ENCODE peak calls at places on chromosomes 3 and 15, in six cellular contexts. One of them, this sample, is unnamed.

GRCh38 chr3:3801510-3801841 is 2.2 kb downstream of the LRRN1 start:
- DNase-seq in midbrain: no peak
- DNase-seq in CD4-positive, alpha-beta T cell: no peak
- DNase-seq in endothelial cell: no peak
- DNase-seq in activated CD4-positive, alpha-beta T cell treated with anti-CD3 and anti-CD28 coated beads, Interleukin-2, amount 10 ng/mL, durations not matched to agents 7 days and 5 days: no peak
- DNase-seq in ELF-1: peak; percentile 63
- DNase-seq in this sample: no peak

GRCh38 chr3:22621205-22621809 is 581.8 kb upstream of the UBE2E2 start:
- DNase-seq in ELF-1: no peak
- DNase-seq in endothelial cell: no peak
- DNase-seq in midbrain: no peak
- DNase-seq in CD4-positive, alpha-beta T cell: no peak
- DNase-seq in activated CD4-positive, alpha-beta T cell treated with anti-CD3 and anti-CD28 coated beads, Interleukin-2, amount 10 ng/mL, durations not matched to agents 7 days and 5 days: no peak
- DNase-seq in this sample: no peak

GRCh38 chr3:97823081-97823480 is 1.3 kb downstream of the CRYBG3 start:
- DNase-seq in midbrain: peak; percentile 40
- DNase-seq in ELF-1: no peak
- DNase-seq in endothelial cell: no peak
- DNase-seq in activated CD4-positive, alpha-beta T cell treated with anti-CD3 and anti-CD28 coated beads, Interleukin-2, amount 10 ng/mL, durations not matched to agents 7 days and 5 days: no peak
- DNase-seq in CD4-positive, alpha-beta T cell: no peak
- DNase-seq in this sample: no peak

GRCh38 chr15:84915011-84915958 is 30.8 kb downstream of the SLC28A1 start:
- DNase-seq in endothelial cell: no peak
- DNase-seq in activated CD4-positive, alpha-beta T cell treated with anti-CD3 and anti-CD28 coated beads, Interleukin-2, amount 10 ng/mL, durations not matched to agents 7 days and 5 days: peak; percentile 71
- DNase-seq in ELF-1: peak; percentile 97
- DNase-seq in CD4-positive, alpha-beta T cell: no peak
- DNase-seq in midbrain: peak; percentile 2
- DNase-seq in this sample: peak; percentile 73

GRCh38 chr3:183629546-183630301 is 5.7 kb upstream of the KLHL24 start:
- DNase-seq in CD4-positive, alpha-beta T cell: no peak
- DNase-seq in activated CD4-positive, alpha-beta T cell treated with anti-CD3 and anti-CD28 coated beads, Interleukin-2, amount 10 ng/mL, durations not matched to agents 7 days and 5 days: no peak
- DNase-seq in endothelial cell: no peak
- DNase-seq in midbrain: no peak
- DNase-seq in ELF-1: no peak
- DNase-seq in this sample: no peak

GRCh38 chr3:36871379-36872126 is 73.3 kb downstream of the TRANK1 start:
- DNase-seq in ELF-1: no peak
- DNase-seq in midbrain: no peak
- DNase-seq in endothelial cell: no peak
- DNase-seq in activated CD4-positive, alpha-beta T cell treated with anti-CD3 and anti-CD28 coated beads, Interleukin-2, amount 10 ng/mL, durations not matched to agents 7 days and 5 days: no peak
- DNase-seq in CD4-positive, alpha-beta T cell: no peak
- DNase-seq in this sample: no peak

GRCh38 chr3:177473184-177473583 is 275.9 kb upstream of the TBL1XR1 start:
- DNase-seq in CD4-positive, alpha-beta T cell: no peak
- DNase-seq in midbrain: peak; percentile 16
- DNase-seq in endothelial cell: no peak
- DNase-seq in ELF-1: no peak
- DNase-seq in activated CD4-positive, alpha-beta T cell treated with anti-CD3 and anti-CD28 coated beads, Interleukin-2, amount 10 ng/mL, durations not matched to agents 7 days and 5 days: no peak
- DNase-seq in this sample: no peak

GRCh38 chr3:55491296-55491816 is 4.2 kb upstream of the WNT5A start:
- DNase-seq in midbrain: no peak
- DNase-seq in activated CD4-positive, alpha-beta T cell treated with anti-CD3 and anti-CD28 coated beads, Interleukin-2, amount 10 ng/mL, durations not matched to agents 7 days and 5 days: no peak
- DNase-seq in ELF-1: no peak
- DNase-seq in CD4-positive, alpha-beta T cell: no peak
- DNase-seq in endothelial cell: no peak
- DNase-seq in this sample: peak; percentile 76

GRCh38 chr3:19254784-19255338 is 106.6 kb downstream of the KCNH8 start:
- DNase-seq in ELF-1: no peak
- DNase-seq in endothelial cell: no peak
- DNase-seq in CD4-positive, alpha-beta T cell: no peak
- DNase-seq in midbrain: no peak
- DNase-seq in activated CD4-positive, alpha-beta T cell treated with anti-CD3 and anti-CD28 coated beads, Interleukin-2, amount 10 ng/mL, durations not matched to agents 7 days and 5 days: no peak
- DNase-seq in this sample: no peak

GRCh38 chr15:77525907-77526581 is 105.4 kb downstream of the HMG20A start:
- DNase-seq in activated CD4-positive, alpha-beta T cell treated with anti-CD3 and anti-CD28 coated beads, Interleukin-2, amount 10 ng/mL, durations not matched to agents 7 days and 5 days: no peak
- DNase-seq in CD4-positive, alpha-beta T cell: no peak
- DNase-seq in endothelial cell: no peak
- DNase-seq in ELF-1: no peak
- DNase-seq in midbrain: no peak
- DNase-seq in this sample: no peak

GRCh38 chr3:6799264-6799915 is 61.5 kb upstream of the GRM7 start:
- DNase-seq in activated CD4-positive, alpha-beta T cell treated with anti-CD3 and anti-CD28 coated beads, Interleukin-2, amount 10 ng/mL, durations not matched to agents 7 days and 5 days: peak; percentile 40
- DNase-seq in ELF-1: peak; percentile 4
- DNase-seq in endothelial cell: peak; percentile 41
- DNase-seq in midbrain: peak; percentile 30
- DNase-seq in CD4-positive, alpha-beta T cell: no peak
- DNase-seq in this sample: no peak

GRCh38 chr15:90774731-90775521 is 57.8 kb downstream of the BLM start:
- DNase-seq in CD4-positive, alpha-beta T cell: no peak
- DNase-seq in endothelial cell: no peak
- DNase-seq in activated CD4-positive, alpha-beta T cell treated with anti-CD3 and anti-CD28 coated beads, Interleukin-2, amount 10 ng/mL, durations not matched to agents 7 days and 5 days: no peak
- DNase-seq in ELF-1: no peak
- DNase-seq in midbrain: no peak
- DNase-seq in this sample: peak; percentile 26

GRCh38 chr3:44954962-44955361 is 21.0 kb downstream of the ZDHHC3 start:
- DNase-seq in ELF-1: no peak
- DNase-seq in activated CD4-positive, alpha-beta T cell treated with anti-CD3 and anti-CD28 coated beads, Interleukin-2, amount 10 ng/mL, durations not matched to agents 7 days and 5 days: no peak
- DNase-seq in endothelial cell: no peak
- DNase-seq in midbrain: peak; percentile 12
- DNase-seq in CD4-positive, alpha-beta T cell: no peak
- DNase-seq in this sample: no peak